ENCODE peak calls at places on chromosomes 2 and 18, in six cellular contexts. One of them, this sample, is unnamed.

GRCh38 chr2:173998386-173998785 is 33.2 kb upstream of the SP3 start:
- DNase-seq in NB4: no peak
- DNase-seq in pancreas: no peak
- DNase-seq in gastrocnemius medialis: no peak
- DNase-seq in mucosa of descending colon: no peak
- DNase-seq in ovary: no peak
- DNase-seq in this sample: peak; percentile 18

GRCh38 chr2:177783835-177784448 is 288.6 kb downstream of the PDE11A start:
- DNase-seq in NB4: peak; percentile 85
- DNase-seq in pancreas: no peak
- DNase-seq in gastrocnemius medialis: no peak
- DNase-seq in mucosa of descending colon: no peak
- DNase-seq in ovary: no peak
- DNase-seq in this sample: no peak

GRCh38 chr2:207558106-207558505 is 28.3 kb downstream of the CREB1 start:
- DNase-seq in NB4: no peak
- DNase-seq in pancreas: no peak
- DNase-seq in gastrocnemius medialis: no peak
- DNase-seq in mucosa of descending colon: no peak
- DNase-seq in ovary: no peak
- DNase-seq in this sample: no peak

GRCh38 chr2:64943387-64944150 is 45.6 kb upstream of the SLC1A4 start:
- DNase-seq in NB4: peak; percentile 69
- DNase-seq in pancreas: peak; percentile 64
- DNase-seq in gastrocnemius medialis: peak; percentile 90
- DNase-seq in mucosa of descending colon: no peak
- DNase-seq in ovary: peak; percentile 78
- DNase-seq in this sample: no peak

GRCh38 chr2:10900216-10901109 is 11.3 kb upstream of the KCNF1 start:
- DNase-seq in NB4: peak; percentile 80
- DNase-seq in pancreas: no peak
- DNase-seq in gastrocnemius medialis: no peak
- DNase-seq in mucosa of descending colon: peak; percentile 61
- DNase-seq in ovary: no peak
- DNase-seq in this sample: no peak

GRCh38 chr18:55577812-55578539 is 10.0 kb downstream of the TCF4 start:
- DNase-seq in NB4: peak; percentile 4
- DNase-seq in pancreas: no peak
- DNase-seq in gastrocnemius medialis: no peak
- DNase-seq in mucosa of descending colon: no peak
- DNase-seq in ovary: no peak
- DNase-seq in this sample: no peak

GRCh38 chr2:134491796-134492441 is 226.9 kb downstream of the TMEM163 start:
- DNase-seq in NB4: peak; percentile 15
- DNase-seq in pancreas: peak; percentile 49
- DNase-seq in gastrocnemius medialis: no peak
- DNase-seq in mucosa of descending colon: peak; percentile 33
- DNase-seq in ovary: no peak
- DNase-seq in this sample: no peak

GRCh38 chr2:119184512-119184911 is 26.0 kb upstream of the C1QL2 start:
- DNase-seq in NB4: peak; percentile 57
- DNase-seq in pancreas: no peak
- DNase-seq in gastrocnemius medialis: no peak
- DNase-seq in mucosa of descending colon: no peak
- DNase-seq in ovary: no peak
- DNase-seq in this sample: no peak

GRCh38 chr2:160145471-160145870 is 54.6 kb downstream of the ITGB6 start:
- DNase-seq in NB4: no peak
- DNase-seq in pancreas: no peak
- DNase-seq in gastrocnemius medialis: no peak
- DNase-seq in mucosa of descending colon: no peak
- DNase-seq in ovary: no peak
- DNase-seq in this sample: no peak

GRCh38 chr2:127153691-127154158 is 46.8 kb upstream of the BIN1 start:
- DNase-seq in NB4: peak; percentile 46
- DNase-seq in pancreas: no peak
- DNase-seq in gastrocnemius medialis: peak; percentile 79
- DNase-seq in mucosa of descending colon: no peak
- DNase-seq in ovary: no peak
- DNase-seq in this sample: no peak

GRCh38 chr2:71880846-71881610 is 266.6 kb downstream of the CYP26B1 start:
- DNase-seq in NB4: peak; percentile 24
- DNase-seq in pancreas: peak; percentile 48
- DNase-seq in gastrocnemius medialis: peak; percentile 86
- DNase-seq in mucosa of descending colon: peak; percentile 38
- DNase-seq in ovary: no peak
- DNase-seq in this sample: no peak

GRCh38 chr18:12282436-12283039 is 25.5 kb upstream of the TUBB6 start:
- DNase-seq in NB4: no peak
- DNase-seq in pancreas: no peak
- DNase-seq in gastrocnemius medialis: no peak
- DNase-seq in mucosa of descending colon: no peak
- DNase-seq in ovary: no peak
- DNase-seq in this sample: no peak

GRCh38 chr2:20645301-20645701 is 5.6 kb downstream of the HS1BP3 start:
- DNase-seq in NB4: no peak
- DNase-seq in pancreas: no peak
- DNase-seq in gastrocnemius medialis: no peak
- DNase-seq in mucosa of descending colon: no peak
- DNase-seq in ovary: no peak
- DNase-seq in this sample: no peak

GRCh38 chr2:31188141-31188540 is 29.2 kb downstream of the CAPN14 start:
- DNase-seq in NB4: no peak
- DNase-seq in pancreas: no peak
- DNase-seq in gastrocnemius medialis: no peak
- DNase-seq in mucosa of descending colon: no peak
- DNase-seq in ovary: no peak
- DNase-seq in this sample: no peak

GRCh38 chr2:52264488-52264887 is 1232.6 kb upstream of the NRXN1 start:
- DNase-seq in NB4: no peak
- DNase-seq in pancreas: no peak
- DNase-seq in gastrocnemius medialis: no peak
- DNase-seq in mucosa of descending colon: no peak
- DNase-seq in ovary: no peak
- DNase-seq in this sample: no peak

GRCh38 chr2:238704471-238705230 is 143.2 kb upstream of the TWIST2 start:
- DNase-seq in NB4: no peak
- DNase-seq in pancreas: no peak
- DNase-seq in gastrocnemius medialis: no peak
- DNase-seq in mucosa of descending colon: no peak
- DNase-seq in ovary: no peak
- DNase-seq in this sample: no peak

GRCh38 chr2:151678849-151679248 is 55.4 kb downstream of the NEB start:
- DNase-seq in NB4: no peak
- DNase-seq in pancreas: no peak
- DNase-seq in gastrocnemius medialis: no peak
- DNase-seq in mucosa of descending colon: no peak
- DNase-seq in ovary: no peak
- DNase-seq in this sample: no peak

GRCh38 chr2:134367915-134368911 is 114.3 kb downstream of the MGAT5 start:
- DNase-seq in NB4: no peak
- DNase-seq in pancreas: no peak
- DNase-seq in gastrocnemius medialis: no peak
- DNase-seq in mucosa of descending colon: no peak
- DNase-seq in ovary: peak; percentile 23
- DNase-seq in this sample: no peak

GRCh38 chr2:19321946-19322345 is 36.5 kb downstream of the OSR1 start:
- DNase-seq in NB4: no peak
- DNase-seq in pancreas: no peak
- DNase-seq in gastrocnemius medialis: no peak
- DNase-seq in mucosa of descending colon: no peak
- DNase-seq in ovary: no peak
- DNase-seq in this sample: no peak

GRCh38 chr2:174235680-174236079 is 12.7 kb downstream of the OLA1 start:
- DNase-seq in NB4: no peak
- DNase-seq in pancreas: no peak
- DNase-seq in gastrocnemius medialis: no peak
- DNase-seq in mucosa of descending colon: no peak
- DNase-seq in ovary: no peak
- DNase-seq in this sample: no peak

DNA sequence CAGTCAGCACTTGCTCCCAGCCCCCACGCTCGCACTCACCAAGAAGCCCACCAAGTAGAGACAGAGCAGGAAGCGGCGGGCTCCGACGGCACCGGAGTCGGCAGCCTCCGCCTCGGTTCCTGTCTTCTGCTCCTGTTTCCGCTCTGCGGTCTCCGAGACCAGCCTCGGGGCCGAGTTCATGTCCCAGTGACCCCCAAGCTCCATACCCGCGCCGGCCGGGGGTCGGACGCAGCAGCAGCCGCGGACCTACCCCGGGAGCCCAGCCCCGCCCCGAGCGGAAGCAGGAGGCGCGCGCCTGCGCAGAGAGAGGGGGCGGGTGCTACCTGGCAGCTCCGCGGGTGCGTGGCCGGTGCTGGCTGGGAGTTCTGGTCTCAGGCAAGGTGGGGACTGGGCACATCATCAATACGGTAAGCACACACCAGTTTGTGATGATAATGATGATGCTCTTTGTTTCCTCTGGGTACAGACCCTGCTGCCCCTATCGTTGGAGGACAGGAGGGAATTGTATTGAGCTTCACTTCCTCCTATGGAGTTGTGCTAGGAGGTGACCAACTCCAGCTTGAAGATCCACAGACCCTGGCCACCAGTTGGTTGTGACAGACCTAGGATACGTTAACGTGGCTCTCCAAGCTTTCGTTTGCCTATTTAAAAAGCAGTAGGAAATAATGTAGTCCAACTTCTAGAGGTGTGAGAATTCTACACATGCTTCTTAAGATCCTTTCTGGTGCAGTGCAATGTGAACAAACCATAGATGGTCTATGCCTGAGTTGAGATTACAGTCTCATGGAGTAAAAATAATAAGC is 25.0 kb upstream of the TMEM182 start:
- DNase-seq in NB4: peak; percentile 88
- DNase-seq in pancreas: peak; percentile 86
- DNase-seq in gastrocnemius medialis: peak; percentile 56
- DNase-seq in mucosa of descending colon: peak; percentile 93
- DNase-seq in ovary: peak; percentile 85
- DNase-seq in this sample: peak; percentile 90
- TF ChIP-seq CTCF in NB4: no peak
- TF ChIP-seq CTCF in pancreas: no peak
- TF ChIP-seq CTCF in gastrocnemius medialis: no peak
- TF ChIP-seq CTCF in mucosa of descending colon: no peak
- TF ChIP-seq CTCF in ovary: no peak
- TF ChIP-seq CTCF in this sample: no peak

DNA sequence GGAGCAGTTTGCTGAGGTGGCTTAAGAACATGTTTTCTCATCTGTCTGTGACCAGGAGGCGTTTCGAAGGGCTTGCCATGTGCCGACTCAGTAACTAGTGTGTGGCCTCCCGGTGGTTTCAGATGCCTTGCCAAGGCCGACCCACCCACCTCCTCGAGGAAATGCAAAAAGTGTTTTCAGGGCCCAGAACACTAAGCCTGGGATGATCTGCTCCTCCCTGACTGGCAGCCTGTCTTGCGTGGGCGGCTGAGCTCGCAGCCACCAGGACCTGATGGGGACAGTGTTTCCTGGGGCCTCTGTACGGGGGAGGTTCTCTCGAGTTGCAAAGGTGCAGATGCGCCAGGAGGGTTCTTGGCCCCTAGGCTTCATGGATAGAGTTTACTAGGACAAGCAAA is 85.2 kb downstream of the GLI2 start:
- DNase-seq in NB4: peak; percentile 9
- DNase-seq in pancreas: no peak
- DNase-seq in gastrocnemius medialis: no peak
- DNase-seq in mucosa of descending colon: no peak
- DNase-seq in ovary: peak; percentile 54
- DNase-seq in this sample: no peak
- TF ChIP-seq CTCF in NB4: no peak
- TF ChIP-seq CTCF in pancreas: no peak
- TF ChIP-seq CTCF in gastrocnemius medialis: no peak
- TF ChIP-seq CTCF in mucosa of descending colon: no peak
- TF ChIP-seq CTCF in ovary: no peak
- TF ChIP-seq CTCF in this sample: no peak

GRCh38 chr2:120229341-120229740 is 6.1 kb upstream of the TMEM185B start:
- DNase-seq in NB4: no peak
- DNase-seq in pancreas: no peak
- DNase-seq in gastrocnemius medialis: no peak
- DNase-seq in mucosa of descending colon: no peak
- DNase-seq in ovary: peak; percentile 8
- DNase-seq in this sample: no peak

GRCh38 chr2:120226296-120226695 is 3.1 kb upstream of the TMEM185B start:
- DNase-seq in NB4: no peak
- DNase-seq in pancreas: no peak
- DNase-seq in gastrocnemius medialis: no peak
- DNase-seq in mucosa of descending colon: no peak
- DNase-seq in ovary: peak; percentile 7
- DNase-seq in this sample: no peak

GRCh38 chr2:120227111-120227991 is 4.2 kb upstream of the TMEM185B start:
- DNase-seq in NB4: no peak
- DNase-seq in pancreas: no peak
- DNase-seq in gastrocnemius medialis: no peak
- DNase-seq in mucosa of descending colon: peak; percentile 21
- DNase-seq in ovary: peak; percentile 8
- DNase-seq in this sample: no peak

GRCh38 chr2:120230515-120231471 is 7.6 kb upstream of the TMEM185B start:
- DNase-seq in NB4: no peak
- DNase-seq in pancreas: no peak
- DNase-seq in gastrocnemius medialis: no peak
- DNase-seq in mucosa of descending colon: no peak
- DNase-seq in ovary: peak; percentile 9
- DNase-seq in this sample: no peak

DNA sequence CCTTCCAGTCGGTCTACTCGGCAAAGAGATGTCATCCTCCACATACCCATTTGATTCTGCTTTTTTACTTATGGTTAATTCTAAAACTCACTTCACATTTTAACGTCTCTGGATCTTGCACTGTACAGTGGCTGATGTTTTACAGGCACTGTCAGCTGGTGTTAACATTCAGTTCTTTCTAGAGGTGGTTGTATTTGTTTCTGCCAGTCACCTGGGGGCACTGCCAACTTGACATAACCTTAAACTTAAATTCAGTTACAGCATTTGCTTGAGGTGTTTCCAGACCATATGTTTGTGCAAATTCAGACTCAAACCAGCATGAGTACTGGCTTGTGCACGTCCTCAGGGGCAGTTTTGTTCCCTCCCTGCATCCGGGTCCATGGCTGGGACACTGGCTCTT is 5.3 kb upstream of the TMEM185B start:
- DNase-seq in NB4: no peak
- DNase-seq in pancreas: no peak
- DNase-seq in gastrocnemius medialis: no peak
- DNase-seq in mucosa of descending colon: no peak
- DNase-seq in ovary: no peak
- DNase-seq in this sample: no peak
- TF ChIP-seq CTCF in NB4: no peak
- TF ChIP-seq CTCF in pancreas: no peak
- TF ChIP-seq CTCF in gastrocnemius medialis: no peak
- TF ChIP-seq CTCF in mucosa of descending colon: no peak
- TF ChIP-seq CTCF in ovary: no peak
- TF ChIP-seq CTCF in this sample: no peak

DNA sequence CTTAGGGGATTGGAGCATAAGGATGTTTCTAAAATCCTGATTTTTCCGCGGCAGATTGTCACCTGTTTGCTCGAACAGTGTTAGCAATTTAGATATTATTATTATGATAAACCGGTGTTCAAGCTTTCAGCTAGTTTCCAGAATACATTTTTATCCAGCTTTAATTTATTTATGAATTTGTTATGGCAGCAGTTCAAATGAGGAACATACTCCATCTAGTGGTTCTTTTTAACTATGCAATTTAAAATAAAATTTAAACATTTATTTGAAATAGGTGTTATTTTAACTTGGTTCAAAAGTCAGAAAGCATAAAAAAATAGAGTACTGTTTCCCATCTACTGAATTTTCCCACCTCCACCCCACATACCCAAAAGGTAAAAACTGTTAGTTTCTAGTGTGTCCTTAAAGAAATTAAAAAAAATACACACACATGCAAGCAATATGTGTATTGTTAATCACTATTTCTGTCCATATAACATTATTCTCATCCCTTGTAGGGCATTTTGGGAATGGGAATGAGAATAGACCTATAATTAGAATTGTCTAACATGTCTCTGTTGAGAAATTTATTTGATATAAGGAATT is 23.2 kb downstream of the ACOXL start:
- DNase-seq in NB4: peak; percentile 16
- DNase-seq in pancreas: no peak
- DNase-seq in gastrocnemius medialis: no peak
- DNase-seq in mucosa of descending colon: no peak
- DNase-seq in ovary: no peak
- DNase-seq in this sample: no peak
- TF ChIP-seq CTCF in NB4: no peak
- TF ChIP-seq CTCF in pancreas: no peak
- TF ChIP-seq CTCF in gastrocnemius medialis: peak; percentile 45
- TF ChIP-seq CTCF in mucosa of descending colon: peak; percentile 36
- TF ChIP-seq CTCF in ovary: peak; percentile 44
- TF ChIP-seq CTCF in this sample: peak; percentile 89

This sample was measured in endothelial cell.